ENCODE peak calls at places on chromosomes 16 and 17, in five cellular contexts. Z is colonic mucosa, M is NB4, T is mucosa of descending colon, O is prostate gland. U is an unnamed sample.
A peak's percentile ranks its signal among the peaks of the same experiment; 100 is the strongest.

GRCh38 chr17:19534562-19535149 is 1.0 kb downstream of the SLC47A1 start:
- DNase-seq in Z (no peak), M (no peak), T (no peak), O (no peak), U (no peak)

GRCh38 chr17:40910441-40910841 is 25.4 kb upstream of the KRT20 start:
- DNase-seq in Z (no peak), M (no peak), T (no peak), O (peak; percentile 48), U (no peak)

GRCh38 chr16:28869201-28869600 is 5.6 kb downstream of the SH2B1 start:
- DNase-seq in Z (no peak), M (no peak), T (no peak), O (no peak), U (no peak)

GRCh38 chr17:30505868-30506417 is 28.7 kb downstream of the GOSR1 start:
- DNase-seq in Z (no peak), M (no peak), T (no peak), O (no peak), U (no peak)

GRCh38 chr16:65745201-65745600 is 621.3 kb upstream of the CDH5 start:
- DNase-seq in Z (no peak), M (no peak), T (no peak), O (no peak), U (no peak)

GRCh38 chr17:43416998-43417891 is 18.5 kb downstream of the ARL4D start:
- DNase-seq in Z (peak; percentile 61), M (no peak), T (peak; percentile 70), O (peak; percentile 61), U (no peak)

GRCh38 chr16:15770512-15770911 is 86.3 kb downstream of the MYH11 start:
- DNase-seq in Z (no peak), M (no peak), T (no peak), O (no peak), U (no peak)

GRCh38 chr17:32523827-32524552 is 37.2 kb downstream of the CDK5R1 start:
- DNase-seq in Z (no peak), M (no peak), T (no peak), O (no peak), U (no peak)

GRCh38 chr16:57575468-57576277 is 33.2 kb downstream of the ADGRG5 start:
- DNase-seq in Z (no peak), M (no peak), T (no peak), O (no peak), U (no peak)

GRCh38 chr17:42111901-42112551 is 488 bp downstream of the DHX58 start:
- DNase-seq in Z (peak; percentile 59), M (no peak), T (peak; percentile 67), O (peak; percentile 28), U (no peak)

GRCh38 chr16:11542069-11542775 is 44.5 kb downstream of the LITAF start:
- DNase-seq in Z (no peak), M (no peak), T (no peak), O (no peak), U (no peak)

GRCh38 chr16:75089486-75090202 is 26.9 kb downstream of the LDHD start:
- DNase-seq in Z (no peak), M (peak; percentile 53), T (no peak), O (no peak), U (no peak)

GRCh38 chr17:40547079-40547784 is 18.0 kb downstream of the CCR7 start:
- DNase-seq in Z (no peak), M (peak; percentile 85), T (peak; percentile 23), O (peak; percentile 90), U (no peak)

GRCh38 chr17:76956846-76957540 is 88.8 kb downstream of the MGAT5B start:
- DNase-seq in Z (no peak), M (no peak), T (no peak), O (no peak), U (no peak)
- H3K4me3 ChIP-seq in Z (no peak overlapping the region), M (no peak overlapping the region), T (no peak overlapping the region), O (no peak overlapping the region), U (no peak overlapping the region)

GRCh38 chr16:46690281-46691178 is 1.1 kb downstream of the ORC6 start:
- DNase-seq in Z (peak; percentile 27), M (peak; percentile 25), T (peak; percentile 56), O (no peak), U (no peak)
- TF ChIP-seq CTCF in Z (no peak), M (no peak), T (no peak), O (no peak), U (no peak)

GRCh38 chr17:74532115-74532514 is 840 bp upstream of the CD300LB start:
- DNase-seq in Z (peak; percentile 48), M (peak; percentile 95), T (no peak), O (no peak), U (no peak)
- H3K4me3 ChIP-seq in Z (no peak overlapping the region), M (peak overlapping the region; percentile 82), T (no peak overlapping the region), O (no peak overlapping the region), U (no peak overlapping the region)

GRCh38 chr16:50841081-50841886 is 99.4 kb downstream of the CYLD start:
- DNase-seq in Z (no peak), M (peak; percentile 47), T (no peak), O (no peak), U (no peak)

GRCh38 chr16:50842013-50842505 is 100.2 kb downstream of the CYLD start:
- DNase-seq in Z (no peak), M (no peak), T (no peak), O (no peak), U (no peak)

GRCh38 chr16:50838885-50839284 is 97.0 kb downstream of the CYLD start:
- DNase-seq in Z (no peak), M (no peak), T (no peak), O (no peak), U (no peak)

GRCh38 chr16:50839356-50839755 is 97.5 kb downstream of the CYLD start:
- DNase-seq in Z (no peak), M (no peak), T (no peak), O (no peak), U (no peak)

GRCh38 chr16:50839920-50840729 is 98.2 kb downstream of the CYLD start:
- DNase-seq in Z (no peak), M (peak; percentile 19), T (no peak), O (no peak), U (no peak)
- TF ChIP-seq CTCF in Z (no peak), M (no peak), T (no peak), O (no peak), U (no peak)

DNA sequence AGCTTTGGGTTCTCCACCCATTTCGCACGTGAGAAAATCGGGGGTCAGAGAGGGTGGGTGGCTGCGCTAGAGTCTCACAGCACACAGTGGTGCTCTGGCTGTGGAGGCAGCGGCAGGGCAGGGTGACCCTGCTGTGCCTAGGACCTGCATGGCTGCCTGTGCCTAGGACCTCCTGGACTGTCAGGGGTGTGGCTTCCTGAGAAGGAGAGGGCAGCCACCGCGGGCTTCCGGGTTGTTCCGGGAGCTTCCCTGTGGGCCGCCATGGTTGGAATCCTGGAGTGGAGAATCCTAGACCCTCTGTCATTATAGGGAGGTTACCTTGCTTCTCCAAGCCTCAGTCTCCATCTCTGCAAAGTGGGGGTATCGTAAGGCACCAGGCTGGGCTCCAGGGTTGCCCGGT is 9.3 kb downstream of the ZFPM1 start:
- DNase-seq in Z (no peak), M (no peak), T (no peak), O (no peak), U (no peak)
- H3K4me3 ChIP-seq in Z (no peak overlapping the region), M (no peak overlapping the region), T (no peak overlapping the region), O (no peak overlapping the region), U (no peak overlapping the region)

DNA sequence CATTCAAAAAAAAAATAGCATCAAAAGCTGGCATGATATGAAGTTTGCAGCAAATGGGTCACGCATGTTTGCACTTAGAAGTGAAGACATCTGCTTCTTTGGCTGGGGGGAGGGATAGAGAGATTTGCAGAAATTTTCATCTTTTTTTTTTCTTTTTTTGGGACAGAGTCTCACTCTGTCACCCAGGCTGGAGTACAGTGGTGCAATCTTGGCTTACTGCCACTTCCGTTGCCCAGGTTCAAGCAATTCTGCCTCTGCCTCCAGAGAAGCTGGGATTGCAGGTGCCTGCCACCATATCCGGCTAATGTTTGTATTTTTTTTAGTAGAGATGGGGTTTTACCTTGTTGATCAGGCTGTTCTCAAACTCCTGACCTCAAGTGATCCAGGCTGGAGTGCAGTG is 478.3 kb upstream of the EEF2KMT start:
- DNase-seq in Z (no peak), M (no peak), T (no peak), O (no peak), U (no peak)
- TF ChIP-seq CTCF in Z (no peak), M (no peak), T (no peak), O (no peak), U (no peak)

DNA sequence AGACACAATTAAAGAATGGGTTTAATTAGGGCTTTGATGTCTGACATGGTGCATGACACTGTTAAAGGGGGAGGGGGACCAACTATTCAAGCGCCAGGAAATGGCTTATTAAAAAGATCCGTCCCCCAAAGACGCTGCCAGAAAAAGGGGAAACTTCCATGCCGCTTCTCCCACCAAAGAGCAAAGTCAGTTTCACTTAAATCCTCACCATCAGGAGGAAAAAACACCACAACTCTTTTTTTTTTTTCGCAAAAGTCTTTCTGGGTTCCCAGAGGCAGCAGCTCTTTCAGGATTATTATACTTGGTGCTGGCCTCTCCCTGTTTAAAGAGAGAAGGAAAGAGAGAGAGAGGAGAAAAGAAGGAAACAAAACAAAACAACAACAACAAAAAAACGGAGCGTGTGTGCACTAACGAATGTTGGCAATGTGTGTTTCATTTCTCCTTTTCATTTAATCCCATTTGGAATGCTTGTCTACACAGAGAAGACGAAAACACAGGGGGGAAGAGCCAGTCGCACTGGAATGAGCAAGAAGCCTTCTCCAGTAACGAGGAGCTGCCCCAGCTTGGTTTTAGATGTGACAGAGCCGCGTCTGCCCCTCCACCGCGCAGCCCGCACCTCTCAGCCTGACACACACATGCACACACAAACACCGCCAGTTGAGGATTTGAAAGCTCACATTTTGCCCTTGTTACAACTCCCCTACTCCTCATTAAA is 32.6 kb upstream of the AXIN2 start:
- DNase-seq in Z (no peak), M (no peak), T (no peak), O (no peak), U (no peak)
- H3K4me3 ChIP-seq in Z (no peak overlapping the region), M (no peak overlapping the region), T (no peak overlapping the region), O (no peak overlapping the region), U (no peak overlapping the region)

DNA sequence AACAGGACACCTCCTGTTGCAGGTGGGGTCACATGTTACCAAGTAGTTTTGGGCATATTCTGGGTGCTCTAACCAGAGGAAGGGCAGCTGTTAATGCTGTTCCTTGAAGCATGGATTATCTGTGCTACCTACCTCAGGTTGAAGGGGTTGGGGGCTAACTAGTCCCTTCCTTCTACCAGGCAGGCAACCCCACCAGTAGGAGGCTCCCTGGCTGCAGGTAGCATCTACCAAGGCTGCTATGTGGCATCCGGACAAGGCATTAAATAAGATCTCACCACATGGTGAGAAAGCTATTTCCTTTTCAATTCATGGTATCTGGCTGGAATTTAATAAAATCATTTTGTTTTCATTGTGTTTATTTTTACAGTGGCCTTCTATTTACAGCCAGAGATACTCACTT is 62.5 kb downstream of the CACNG3 start:
- DNase-seq in Z (no peak), M (no peak), T (no peak), O (no peak), U (no peak)
- TF ChIP-seq CTCF in Z (no peak), M (no peak), T (no peak), O (no peak), U (no peak)

U was measured in LNCaP clone FGC.